ENCODE peak calls at places on chromosome 6, in eight cellular contexts. One of them, this sample, is unnamed.

GRCh38 chr6:116136933-116137340 is 11.0 kb upstream of the COL10A1 start:
- DNase-seq in nephron progenitor cell: no peak
- DNase-seq in esophagus squamous epithelium: no peak
- DNase-seq in H1: no peak
- DNase-seq in MCF 10A: no peak
- DNase-seq in body of pancreas: no peak
- DNase-seq in PC-9: no peak
- DNase-seq in astrocyte of the spinal cord: no peak
- DNase-seq in this sample: no peak

GRCh38 chr6:112231609-112232060 is 22.7 kb downstream of the LAMA4 start:
- DNase-seq in nephron progenitor cell: no peak
- DNase-seq in esophagus squamous epithelium: no peak
- DNase-seq in H1: no peak
- DNase-seq in MCF 10A: peak; percentile 43
- DNase-seq in body of pancreas: no peak
- DNase-seq in PC-9: no peak
- DNase-seq in astrocyte of the spinal cord: no peak
- DNase-seq in this sample: peak; percentile 64

GRCh38 chr6:130755368-130756034 is 71.7 kb upstream of the SMLR1 start:
- DNase-seq in nephron progenitor cell: no peak
- DNase-seq in esophagus squamous epithelium: no peak
- DNase-seq in H1: no peak
- DNase-seq in MCF 10A: no peak
- DNase-seq in body of pancreas: no peak
- DNase-seq in PC-9: no peak
- DNase-seq in astrocyte of the spinal cord: no peak
- DNase-seq in this sample: no peak

GRCh38 chr6:140609321-140609720 is 1234.9 kb upstream of the CITED2 start:
- DNase-seq in nephron progenitor cell: no peak
- DNase-seq in esophagus squamous epithelium: no peak
- DNase-seq in H1: no peak
- DNase-seq in MCF 10A: no peak
- DNase-seq in body of pancreas: no peak
- DNase-seq in PC-9: no peak
- DNase-seq in astrocyte of the spinal cord: no peak
- DNase-seq in this sample: no peak

GRCh38 chr6:52098649-52099184 is 11.3 kb upstream of the PKHD1 start:
- DNase-seq in nephron progenitor cell: no peak
- DNase-seq in esophagus squamous epithelium: no peak
- DNase-seq in H1: no peak
- DNase-seq in MCF 10A: peak; percentile 9
- DNase-seq in body of pancreas: no peak
- DNase-seq in PC-9: no peak
- DNase-seq in astrocyte of the spinal cord: no peak
- DNase-seq in this sample: peak; percentile 15

GRCh38 chr6:34391711-34392496 is 565 bp downstream of the NUDT3 start:
- DNase-seq in nephron progenitor cell: peak; percentile 69
- DNase-seq in esophagus squamous epithelium: no peak
- DNase-seq in H1: peak; percentile 84
- DNase-seq in MCF 10A: peak; percentile 70
- DNase-seq in body of pancreas: peak; percentile 51
- DNase-seq in PC-9: peak; percentile 52
- DNase-seq in astrocyte of the spinal cord: peak; percentile 55
- DNase-seq in this sample: peak; percentile 40

GRCh38 chr6:43891072-43891870 is 121.3 kb downstream of the VEGFA start:
- DNase-seq in nephron progenitor cell: no peak
- DNase-seq in esophagus squamous epithelium: no peak
- DNase-seq in H1: peak; percentile 57
- DNase-seq in MCF 10A: no peak
- DNase-seq in body of pancreas: no peak
- DNase-seq in PC-9: no peak
- DNase-seq in astrocyte of the spinal cord: no peak
- DNase-seq in this sample: no peak

GRCh38 chr6:35798706-35799105 is 1.6 kb upstream of the CLPS start:
- DNase-seq in nephron progenitor cell: no peak
- DNase-seq in esophagus squamous epithelium: no peak
- DNase-seq in H1: no peak
- DNase-seq in MCF 10A: no peak
- DNase-seq in body of pancreas: peak; percentile 58
- DNase-seq in PC-9: no peak
- DNase-seq in astrocyte of the spinal cord: no peak
- DNase-seq in this sample: no peak

GRCh38 chr6:36605102-36605501 is 10.9 kb downstream of the SRSF3 start:
- DNase-seq in nephron progenitor cell: no peak
- DNase-seq in esophagus squamous epithelium: no peak
- DNase-seq in H1: no peak
- DNase-seq in MCF 10A: no peak
- DNase-seq in body of pancreas: no peak
- DNase-seq in PC-9: no peak
- DNase-seq in astrocyte of the spinal cord: no peak
- DNase-seq in this sample: no peak

GRCh38 chr6:166687538-166688259 is 60.6 kb upstream of the RPS6KA2 start:
- DNase-seq in nephron progenitor cell: peak; percentile 22
- DNase-seq in esophagus squamous epithelium: no peak
- DNase-seq in H1: peak; percentile 59
- DNase-seq in MCF 10A: no peak
- DNase-seq in body of pancreas: no peak
- DNase-seq in PC-9: no peak
- DNase-seq in astrocyte of the spinal cord: no peak
- DNase-seq in this sample: no peak

GRCh38 chr6:82492134-82492533 is 128.5 kb downstream of the TPBG start:
- DNase-seq in nephron progenitor cell: no peak
- DNase-seq in esophagus squamous epithelium: no peak
- DNase-seq in H1: no peak
- DNase-seq in MCF 10A: no peak
- DNase-seq in body of pancreas: no peak
- DNase-seq in PC-9: no peak
- DNase-seq in astrocyte of the spinal cord: no peak
- DNase-seq in this sample: no peak

GRCh38 chr6:169086020-169086419 is 167.6 kb downstream of the THBS2 start:
- DNase-seq in nephron progenitor cell: no peak
- DNase-seq in esophagus squamous epithelium: no peak
- DNase-seq in H1: no peak
- DNase-seq in MCF 10A: no peak
- DNase-seq in body of pancreas: no peak
- DNase-seq in PC-9: no peak
- DNase-seq in astrocyte of the spinal cord: no peak
- DNase-seq in this sample: peak; percentile 62

GRCh38 chr6:140001851-140002301 is 627.4 kb upstream of the CITED2 start:
- DNase-seq in nephron progenitor cell: no peak
- DNase-seq in esophagus squamous epithelium: no peak
- DNase-seq in H1: no peak
- DNase-seq in MCF 10A: no peak
- DNase-seq in body of pancreas: no peak
- DNase-seq in PC-9: no peak
- DNase-seq in astrocyte of the spinal cord: peak; percentile 15
- DNase-seq in this sample: no peak

DNA sequence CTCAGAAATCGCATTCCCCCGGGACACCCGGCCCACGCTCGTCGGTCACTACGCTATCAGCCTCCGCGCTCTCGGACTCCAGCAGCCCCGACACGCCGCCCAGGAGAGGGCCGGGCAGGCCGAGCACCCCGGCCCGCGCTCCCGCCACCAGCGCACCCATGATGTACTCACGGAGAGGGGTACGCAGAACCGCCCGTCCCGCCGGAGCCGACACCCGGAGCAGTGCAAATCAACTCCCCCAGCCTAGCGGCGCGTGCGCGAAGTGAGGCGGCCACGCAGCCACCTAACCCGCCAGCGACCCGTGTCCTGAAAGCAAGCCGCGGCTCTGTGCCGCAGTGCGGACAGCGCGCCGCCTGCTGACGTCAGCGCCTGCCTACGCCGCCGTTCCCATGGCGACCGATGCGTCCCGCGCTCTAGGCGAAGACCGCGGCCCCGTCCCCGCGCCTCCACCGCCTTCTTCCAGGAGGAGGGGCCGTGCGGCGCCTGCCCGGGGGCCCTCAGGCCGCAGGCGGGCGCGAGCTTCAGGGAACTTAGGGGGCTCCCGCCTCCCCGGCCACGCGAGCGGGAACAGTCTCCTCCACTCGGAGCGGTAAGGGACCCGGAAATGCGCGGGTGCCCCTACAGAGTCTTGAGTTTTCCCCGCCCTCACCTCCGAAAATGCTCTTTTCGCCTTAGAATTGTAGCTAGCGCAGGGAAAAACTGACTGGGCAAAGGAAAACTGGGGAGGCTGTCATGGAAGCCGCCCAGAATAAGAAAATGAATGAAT is at the start of gene AHI1:
- DNase-seq in nephron progenitor cell: peak; percentile 95
- DNase-seq in esophagus squamous epithelium: peak; percentile 62
- DNase-seq in H1: peak; percentile 94
- DNase-seq in MCF 10A: peak; percentile 93
- DNase-seq in body of pancreas: peak; percentile 96
- DNase-seq in PC-9: peak; percentile 93
- DNase-seq in astrocyte of the spinal cord: peak; percentile 96
- DNase-seq in this sample: peak; percentile 74
- TF ChIP-seq CTCF in nephron progenitor cell: no peak
- TF ChIP-seq CTCF in esophagus squamous epithelium: peak; percentile 9
- TF ChIP-seq CTCF in H1: no peak
- TF ChIP-seq CTCF in MCF 10A: no peak
- TF ChIP-seq CTCF in body of pancreas: no peak
- TF ChIP-seq CTCF in PC-9: peak; percentile 3
- TF ChIP-seq CTCF in astrocyte of the spinal cord: no peak
- TF ChIP-seq CTCF in this sample: no peak

DNA sequence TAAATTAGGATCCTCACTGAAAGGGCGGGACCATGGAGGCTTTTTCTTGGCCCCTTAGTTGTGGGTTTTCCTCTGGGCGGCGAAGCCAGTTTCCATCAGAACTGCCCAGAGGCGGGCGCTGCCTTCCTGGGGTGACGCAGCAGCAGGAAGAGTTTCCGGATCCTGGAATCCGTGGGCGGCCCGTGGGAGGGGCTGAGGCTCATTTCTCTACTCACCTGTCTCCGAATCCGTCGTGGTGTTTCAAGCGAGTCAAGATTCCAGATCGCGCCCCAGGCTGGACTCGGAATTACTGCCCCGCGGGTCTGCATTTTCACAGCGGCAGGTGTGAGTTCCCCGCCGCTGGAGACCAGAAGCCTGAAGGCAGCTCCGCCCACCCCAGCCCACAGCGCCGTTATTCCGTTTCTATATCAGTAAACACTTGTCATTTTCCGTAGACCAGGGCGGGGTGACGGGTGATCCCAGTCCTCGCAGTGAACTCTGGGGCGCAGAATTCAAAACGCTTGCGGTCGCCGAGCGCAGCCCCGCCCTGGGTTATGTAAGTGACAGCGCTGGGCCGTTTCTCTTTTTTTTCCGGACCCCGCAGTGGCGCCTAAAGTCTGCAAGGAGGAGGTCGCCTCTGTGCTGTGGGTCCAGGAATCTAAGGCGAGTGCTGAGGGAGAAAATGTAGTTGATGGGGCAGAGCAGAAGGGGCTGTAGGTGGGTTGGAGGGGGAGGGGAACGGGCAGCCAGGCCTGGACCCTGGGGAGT is 27.2 kb upstream of the POU5F1 start:
- DNase-seq in nephron progenitor cell: peak; percentile 54
- DNase-seq in esophagus squamous epithelium: peak; percentile 86
- DNase-seq in H1: peak; percentile 73
- DNase-seq in MCF 10A: peak; percentile 91
- DNase-seq in body of pancreas: peak; percentile 93
- DNase-seq in PC-9: peak; percentile 88
- DNase-seq in astrocyte of the spinal cord: peak; percentile 81
- DNase-seq in this sample: peak; percentile 81
- TF ChIP-seq CTCF in nephron progenitor cell: no peak
- TF ChIP-seq CTCF in esophagus squamous epithelium: no peak
- TF ChIP-seq CTCF in H1: peak; percentile 3
- TF ChIP-seq CTCF in MCF 10A: no peak
- TF ChIP-seq CTCF in body of pancreas: no peak
- TF ChIP-seq CTCF in PC-9: no peak
- TF ChIP-seq CTCF in astrocyte of the spinal cord: no peak
- TF ChIP-seq CTCF in this sample: no peak

GRCh38 chr6:16336056-16336810 is 97.8 kb downstream of the GMPR start:
- DNase-seq in nephron progenitor cell: no peak
- DNase-seq in esophagus squamous epithelium: no peak
- DNase-seq in H1: no peak
- DNase-seq in MCF 10A: peak; percentile 62
- DNase-seq in body of pancreas: no peak
- DNase-seq in PC-9: no peak
- DNase-seq in astrocyte of the spinal cord: no peak
- DNase-seq in this sample: peak; percentile 74
- TF ChIP-seq CTCF in nephron progenitor cell: no peak
- TF ChIP-seq CTCF in esophagus squamous epithelium: no peak
- TF ChIP-seq CTCF in H1: peak; percentile 28
- TF ChIP-seq CTCF in MCF 10A: no peak
- TF ChIP-seq CTCF in body of pancreas: no peak
- TF ChIP-seq CTCF in PC-9: no peak
- TF ChIP-seq CTCF in astrocyte of the spinal cord: no peak
- TF ChIP-seq CTCF in this sample: peak; percentile 51

DNA sequence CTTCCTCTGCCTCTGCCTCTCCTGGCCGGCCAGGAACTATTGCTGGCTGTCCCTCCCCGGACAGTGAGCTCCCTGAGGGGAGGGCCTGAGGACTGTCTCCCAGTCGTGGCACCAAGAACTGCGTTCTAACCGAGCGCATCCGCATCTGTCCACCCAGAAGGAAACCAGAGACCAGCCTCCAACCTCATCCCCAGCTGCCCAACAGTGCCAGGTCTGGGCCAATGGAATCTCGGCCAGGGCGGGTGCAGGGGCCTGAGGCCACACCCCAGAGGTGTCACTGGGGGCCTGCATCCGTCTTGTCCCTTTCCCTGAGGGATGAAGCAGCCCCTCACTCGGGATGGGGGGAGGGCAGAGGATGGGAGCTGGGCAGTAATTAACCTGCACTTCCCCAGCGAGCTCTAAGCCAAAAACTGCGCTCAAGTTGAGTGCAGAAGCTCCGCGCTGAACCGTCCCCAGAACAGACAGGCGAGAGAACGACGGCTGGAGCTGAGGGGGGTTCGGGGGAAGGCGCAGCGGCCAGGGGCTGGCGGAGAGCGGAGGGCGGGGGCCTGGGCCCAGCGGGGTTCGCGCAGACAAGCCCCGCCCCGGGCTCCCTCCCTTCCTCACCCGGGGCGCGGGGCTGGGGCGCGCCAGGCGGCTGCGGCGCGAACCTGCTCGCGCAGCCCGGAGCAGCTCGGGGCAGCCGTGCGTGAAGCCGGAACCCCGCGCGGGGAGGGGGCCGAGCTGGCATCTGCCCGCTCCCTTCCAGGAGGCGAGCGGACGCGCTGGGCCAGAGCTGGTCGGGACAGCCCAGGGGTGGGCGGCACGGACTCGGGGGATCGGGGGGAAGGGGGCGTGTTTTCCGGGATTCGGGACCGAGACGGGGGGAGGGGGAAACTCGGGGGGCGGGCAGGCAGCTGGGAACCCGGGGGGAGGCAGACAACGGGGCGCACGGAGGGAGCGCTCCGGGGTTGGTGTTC is 1.4 kb downstream of the TFEB start:
- DNase-seq in nephron progenitor cell: peak; percentile 85
- DNase-seq in esophagus squamous epithelium: no peak
- DNase-seq in H1: peak; percentile 86
- DNase-seq in MCF 10A: peak; percentile 76
- DNase-seq in body of pancreas: peak; percentile 66
- DNase-seq in PC-9: peak; percentile 69
- DNase-seq in astrocyte of the spinal cord: peak; percentile 76
- DNase-seq in this sample: no peak
- TF ChIP-seq CTCF in nephron progenitor cell: no peak
- TF ChIP-seq CTCF in esophagus squamous epithelium: peak; percentile 8
- TF ChIP-seq CTCF in H1: no peak
- TF ChIP-seq CTCF in MCF 10A: no peak
- TF ChIP-seq CTCF in body of pancreas: no peak
- TF ChIP-seq CTCF in PC-9: no peak
- TF ChIP-seq CTCF in astrocyte of the spinal cord: no peak
- TF ChIP-seq CTCF in this sample: no peak